ENCODE peak calls at places on chromosomes 2 and 18, in nine cellular contexts. R, L, U, E, V, B, S, K and Z are unnamed samples.

GRCh38 chr2:232563580-232563979 is 13.1 kb downstream of the EIF4E2 start:
- DNase-seq in R (no peak), L (no peak), U (no peak), E (no peak), V (no peak), B (no peak), S (peak; percentile 77), K (no peak), Z (peak; percentile 67)

GRCh38 chr2:239548491-239548890 is 147.7 kb upstream of the HDAC4 start:
- DNase-seq in R (peak; percentile 55), L (no peak), U (no peak), E (no peak), V (no peak), B (no peak), S (no peak), K (no peak), Z (no peak)

GRCh38 chr2:147623328-147623727 is 221.5 kb upstream of the ACVR2A start:
- DNase-seq in R (no peak), L (no peak), U (no peak), E (no peak), V (no peak), B (no peak), S (no peak), K (no peak), Z (no peak)

GRCh38 chr2:225788571-225788970 is 389.1 kb downstream of the NYAP2 start:
- DNase-seq in R (no peak), L (no peak), U (no peak), E (no peak), V (no peak), B (no peak), S (peak; percentile 6), K (no peak), Z (no peak)

GRCh38 chr18:54392621-54393023 is 34.9 kb downstream of the C18orf54 start:
- DNase-seq in R (no peak), L (peak; percentile 69), U (no peak), E (peak; percentile 28), V (peak; percentile 74), B (no peak), S (peak; percentile 63), K (peak; percentile 72), Z (peak; percentile 29)

GRCh38 chr2:58569460-58570185 is 328.5 kb upstream of the FANCL start:
- DNase-seq in R (no peak), L (no peak), U (no peak), E (no peak), V (peak; percentile 26), B (no peak), S (no peak), K (peak; percentile 5), Z (peak; percentile 15)

GRCh38 chr18:48037481-48038271 is 107.2 kb upstream of the SMAD2 start:
- DNase-seq in R (peak; percentile 64), L (no peak), U (peak; percentile 44), E (no peak), V (peak; percentile 49), B (no peak), S (no peak), K (no peak), Z (no peak)

GRCh38 chr18:69845588-69846506 is 101.8 kb downstream of the CD226 start:
- DNase-seq in R (no peak), L (no peak), U (no peak), E (no peak), V (peak; percentile 57), B (no peak), S (peak; percentile 62), K (peak; percentile 87), Z (peak; percentile 6)

GRCh38 chr2:189613650-189614420 is 33.2 kb upstream of the SLC40A1 start:
- DNase-seq in R (no peak), L (no peak), U (peak; percentile 34), E (peak; percentile 65), V (peak; percentile 41), B (no peak), S (peak; percentile 75), K (peak; percentile 53), Z (peak; percentile 54)

GRCh38 chr2:40395169-40396023 is 56.5 kb downstream of the SLC8A1 start:
- DNase-seq in R (no peak), L (no peak), U (no peak), E (no peak), V (peak; percentile 51), B (no peak), S (no peak), K (no peak), Z (peak; percentile 44)

GRCh38 chr2:147045113-147045512 is 799.7 kb upstream of the ACVR2A start:
- DNase-seq in R (no peak), L (peak; percentile 20), U (no peak), E (peak; percentile 39), V (peak; percentile 72), B (peak; percentile 5), S (peak; percentile 22), K (peak; percentile 62), Z (peak; percentile 21)

GRCh38 chr2:198596985-198597384 is 792.6 kb downstream of the PLCL1 start:
- DNase-seq in R (no peak), L (no peak), U (no peak), E (no peak), V (no peak), B (no peak), S (no peak), K (no peak), Z (no peak)

GRCh38 chr2:84788498-84788897 is 92.4 kb downstream of the TRABD2A start:
- DNase-seq in R (no peak), L (no peak), U (no peak), E (no peak), V (no peak), B (no peak), S (no peak), K (no peak), Z (no peak)

GRCh38 chr2:30886101-30886500 is 78.9 kb upstream of the CAPN13 start:
- DNase-seq in R (no peak), L (no peak), U (no peak), E (no peak), V (peak; percentile 70), B (no peak), S (no peak), K (no peak), Z (no peak)

GRCh38 chr2:2573658-2574293 is 242.7 kb upstream of the MYT1L start:
- DNase-seq in R (no peak), L (peak; percentile 7), U (no peak), E (no peak), V (peak; percentile 55), B (no peak), S (no peak), K (no peak), Z (peak; percentile 2)

GRCh38 chr2:231454361-231454791 is 9.9 kb downstream of the NCL start:
- DNase-seq in R (no peak), L (no peak), U (no peak), E (no peak), V (no peak), B (no peak), S (no peak), K (no peak), Z (no peak)

GRCh38 chr2:231455222-231455621 is 9.1 kb downstream of the NCL start:
- DNase-seq in R (peak; percentile 64), L (no peak), U (no peak), E (no peak), V (no peak), B (no peak), S (no peak), K (no peak), Z (no peak)

GRCh38 chr2:231455890-231456289 is 8.4 kb downstream of the NCL start:
- DNase-seq in R (peak; percentile 14), L (no peak), U (no peak), E (no peak), V (no peak), B (no peak), S (no peak), K (no peak), Z (no peak)

GRCh38 chr2:231450548-231450989 is 13.7 kb downstream of the NCL start:
- DNase-seq in R (no peak), L (no peak), U (no peak), E (no peak), V (no peak), B (no peak), S (no peak), K (no peak), Z (no peak)

DNA sequence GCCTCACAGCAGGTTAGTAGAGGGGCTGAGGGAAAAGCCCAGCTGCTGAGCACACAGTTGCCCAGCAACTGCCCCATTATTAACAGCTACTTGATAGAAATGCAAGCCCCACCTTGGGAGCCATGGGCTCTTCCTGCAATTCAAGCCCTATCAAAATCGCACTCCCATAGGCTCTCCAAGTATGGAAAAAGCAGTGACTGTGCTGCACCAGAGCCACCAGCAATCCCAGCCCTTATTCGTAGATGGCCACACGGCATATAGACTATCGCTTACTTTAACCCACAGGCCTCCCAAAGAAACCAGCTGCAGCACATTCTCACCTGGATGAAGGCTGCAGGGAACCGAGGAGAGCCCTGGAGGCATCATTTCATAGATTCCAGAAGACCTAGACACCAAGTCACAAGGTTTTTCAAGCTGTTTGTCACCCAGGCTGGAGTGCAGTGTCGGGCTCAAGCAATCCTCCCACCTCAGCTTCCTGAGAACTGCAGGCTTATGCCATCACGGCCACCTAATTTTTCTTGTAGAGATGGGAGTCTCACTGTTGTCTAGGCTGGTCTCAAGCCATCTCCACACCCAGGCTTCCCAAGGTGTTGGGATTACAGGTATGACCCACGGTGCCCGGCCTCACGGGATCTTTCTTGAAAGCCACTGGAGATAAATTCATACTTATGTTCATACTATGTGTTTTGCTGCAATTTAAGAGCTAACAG is 11.3 kb downstream of the NCL start:
- DNase-seq in R (peak; percentile 57), L (peak; percentile 22), U (no peak), E (no peak), V (peak; percentile 84), B (no peak), S (no peak), K (peak; percentile 4), Z (no peak)
- H3K36me3 ChIP-seq in R (peaks cover 8% of the 10 kb centered on the region), L (peaks cover 68% of the 10 kb centered on the region), U (peaks cover 56% of the 10 kb centered on the region), E (peaks cover 59% of the 10 kb centered on the region), V (peaks cover 25% of the 10 kb centered on the region), B (peaks cover 52% of the 10 kb centered on the region), S (peaks cover 45% of the 10 kb centered on the region), K (peaks cover 19% of the 10 kb centered on the region), Z (peaks cover 52% of the 10 kb centered on the region)

GRCh38 chr2:9333591-9334171 is 89.6 kb downstream of the ITGB1BP1 start:
- DNase-seq in R (no peak), L (peak; percentile 51), U (peak; percentile 68), E (peak; percentile 86), V (peak; percentile 85), B (no peak), S (peak; percentile 91), K (peak; percentile 87), Z (peak; percentile 85)
- H3K36me3 ChIP-seq in R (peaks cover 3% of the 10 kb centered on the region), L (no peaks in the 10 kb centered on the region), U (peaks cover 35% of the 10 kb centered on the region), E (peaks cover 23% of the 10 kb centered on the region), V (no peaks in the 10 kb centered on the region), B (no peaks in the 10 kb centered on the region), S (peaks cover 22% of the 10 kb centered on the region), K (peaks cover 2% of the 10 kb centered on the region), Z (peaks cover 20% of the 10 kb centered on the region)

DNA sequence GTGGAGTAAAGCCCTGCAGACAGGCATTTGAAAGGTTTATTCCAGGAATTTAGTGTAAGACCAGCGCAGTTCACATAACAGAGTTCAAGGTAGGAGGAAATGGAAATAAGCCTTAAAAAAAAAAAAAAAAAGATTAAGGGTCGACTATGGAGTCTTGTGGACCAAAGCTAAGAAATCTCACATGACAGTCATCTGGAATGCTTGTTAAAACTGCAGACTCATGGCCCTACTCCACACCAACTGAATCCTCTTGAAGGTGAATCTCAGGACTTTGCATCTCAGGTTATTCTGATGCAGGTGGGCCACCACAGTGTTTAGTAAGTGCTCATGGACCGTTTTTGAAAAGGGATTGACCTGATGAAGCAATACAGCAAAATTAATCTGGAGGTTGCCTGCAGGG is 8.8 kb downstream of the TTLL4 start:
- DNase-seq in R (no peak), L (no peak), U (no peak), E (no peak), V (no peak), B (no peak), S (no peak), K (no peak), Z (no peak)
- H3K36me3 ChIP-seq in R (no peaks in the 10 kb centered on the region), L (peaks cover 62% of the 10 kb centered on the region), U (peaks cover 7% of the 10 kb centered on the region), E (peaks cover 2% of the 10 kb centered on the region), V (no peaks in the 10 kb centered on the region), B (no peaks in the 10 kb centered on the region), S (no peaks in the 10 kb centered on the region), K (no peaks in the 10 kb centered on the region), Z (peaks cover 2% of the 10 kb centered on the region)

GRCh38 chr18:8506251-8507049 is 102.8 kb upstream of the RAB12 start:
- DNase-seq in R (no peak), L (no peak), U (no peak), E (no peak), V (no peak), B (no peak), S (no peak), K (no peak), Z (no peak)
- H3K36me3 ChIP-seq in R (no peaks in the 10 kb centered on the region), L (no peaks in the 10 kb centered on the region), U (no peaks in the 10 kb centered on the region), E (no peaks in the 10 kb centered on the region), V (no peaks in the 10 kb centered on the region), B (no peaks in the 10 kb centered on the region), S (no peaks in the 10 kb centered on the region), K (no peaks in the 10 kb centered on the region), Z (no peaks in the 10 kb centered on the region)